ENCODE peak calls at places on chromosomes 6 and 20, in nine cellular contexts. J is WERI-Rb-1; E is activated naive CD8-positive, alpha-beta T cell treated with anti-CD3 and anti-CD28 coated beads, Interleukin-2, amount 50 U/mL, for 16 hours; T is hippocampal formation; R is activated CD4-positive, alpha-beta memory T cell treated with anti-CD3 and anti-CD28 coated beads, Interleukin-2, amount 10 ng/mL, durations not matched to agents 7 days and 5 days; A is fibroblast of the conjunctiva; I is iris pigment epithelial cell; D is NCI-H1417; B is body of pancreas. P is an unnamed sample.

GRCh38 chr6:84027340-84028183 is 6.0 kb upstream of the MRAP2 start:
- DNase-seq in D (peak; percentile 11), B (peak; percentile 64), I (peak; percentile 35), R (no peak), J (no peak), E (no peak), A (peak; percentile 35), T (no peak), P (no peak)

GRCh38 chr6:73134588-73134987 is 90.7 kb downstream of the KHDC1L start:
- DNase-seq in A (no peak), T (no peak), J (peak; percentile 26), D (peak; percentile 2), R (peak; percentile 33), B (peak; percentile 59), E (no peak), I (peak; percentile 20), P (peak; percentile 36)

GRCh38 chr20:4444404-4444803 is 277.3 kb upstream of the PRND start:
- DNase-seq in J (no peak), A (no peak), E (no peak), D (no peak), I (peak; percentile 24), R (no peak), B (no peak), T (no peak), P (no peak)

GRCh38 chr6:149166324-149166723 is 151.2 kb upstream of the TAB2 start:
- DNase-seq in D (no peak), B (no peak), I (no peak), A (no peak), J (no peak), E (no peak), R (no peak), T (no peak), P (no peak)

GRCh38 chr20:6708010-6708409 is 59.5 kb upstream of the BMP2 start:
- DNase-seq in D (no peak), E (no peak), T (no peak), R (no peak), A (no peak), B (peak; percentile 70), J (no peak), I (peak; percentile 89), P (no peak)

GRCh38 chr6:2793491-2794151 is 28.4 kb downstream of the WRNIP1 start:
- DNase-seq in D (no peak), E (no peak), I (no peak), A (no peak), T (no peak), B (no peak), J (no peak), R (peak; percentile 38), P (no peak)

GRCh38 chr6:63807056-63807455 is 171.5 kb downstream of the PHF3 start:
- DNase-seq in I (peak; percentile 31), R (no peak), A (no peak), J (no peak), D (no peak), T (no peak), E (no peak), B (no peak), P (no peak)

GRCh38 chr6:138431276-138432062 is 27.4 kb downstream of the HEBP2 start:
- DNase-seq in T (no peak), B (no peak), I (no peak), D (no peak), A (no peak), J (no peak), E (no peak), R (no peak), P (no peak)

GRCh38 chr20:37774143-37774542 is 80.3 kb downstream of the CTNNBL1 start:
- DNase-seq in D (no peak), B (no peak), I (no peak), E (no peak), R (no peak), A (no peak), T (no peak), J (no peak), P (no peak)

GRCh38 chr6:167976708-167977107 is 20.8 kb upstream of the KIF25 start:
- DNase-seq in J (no peak), D (no peak), T (no peak), A (no peak), R (no peak), E (no peak), I (no peak), B (no peak), P (no peak)

GRCh38 chr20:36181934-36182603 is 27.5 kb downstream of the EPB41L1 start:
- DNase-seq in E (no peak), D (no peak), T (no peak), B (no peak), R (no peak), A (no peak), I (peak; percentile 83), J (no peak), P (no peak)

GRCh38 chr6:83917001-83917400 is 57.5 kb downstream of the CYB5R4 start:
- DNase-seq in B (no peak), E (no peak), A (no peak), R (no peak), D (no peak), I (no peak), J (no peak), T (no peak), P (no peak)

P was measured in RPMI8226.